ENCODE peak calls at places on chromosomes 5 and 9, in four cellular contexts. D is gastrocnemius medialis; Z is activated naive CD8-positive, alpha-beta T cell treated with anti-CD3 and anti-CD28 coated beads, Interleukin-2, amount 50 U/mL, for 24 hours; K is right cardiac atrium. C is an unnamed sample.

GRCh38 chr5:56152437-56152836 is 80.7 kb downstream of the ANKRD55 start:
- ATAC-seq in D (no peak), Z (no peak), K (no peak), C (no peak)

GRCh38 chr5:170782438-170782837 is 1.1 kb upstream of the GABRP start:
- ATAC-seq in D (no peak), Z (no peak), K (peak; percentile 45), C (no peak)

GRCh38 chr9:114370985-114371335 is 16.8 kb downstream of the AKNA start:
- ATAC-seq in D (no peak), Z (no peak), K (no peak), C (no peak)

GRCh38 chr5:166907314-166907713 is 1384.1 kb upstream of the WWC1 start:
- ATAC-seq in D (no peak), Z (no peak), K (no peak), C (peak; percentile 62)

GRCh38 chr9:6634441-6634840 is 11.1 kb downstream of the GLDC start:
- ATAC-seq in D (no peak), Z (no peak), K (no peak), C (no peak)

GRCh38 chr5:150473673-150474358 is 24.3 kb upstream of the RPS14 start:
- ATAC-seq in D (no peak), Z (no peak), K (no peak), C (no peak)

GRCh38 chr5:87081511-87082372 is 185.9 kb upstream of the RASA1 start:
- ATAC-seq in D (no peak), Z (peak; percentile 58), K (no peak), C (no peak)

GRCh38 chr5:133066045-133066444 is 14.2 kb downstream of the HSPA4 start:
- ATAC-seq in D (no peak), Z (no peak), K (no peak), C (no peak)

GRCh38 chr5:110702704-110703103 is 23.8 kb downstream of the TMEM232 start:
- ATAC-seq in D (no peak), Z (no peak), K (no peak), C (no peak)

GRCh38 chr5:111231053-111231586 is 6.9 kb downstream of the CAMK4 start:
- ATAC-seq in D (no peak), Z (peak; percentile 57), K (no peak), C (no peak)

GRCh38 chr9:27204578-27204977 is 92.4 kb downstream of the EQTN start:
- ATAC-seq in D (no peak), Z (no peak), K (no peak), C (no peak)

GRCh38 chr9:4160284-4160683 is 139.6 kb downstream of the GLIS3 start:
- ATAC-seq in D (peak; percentile 86), Z (no peak), K (no peak), C (no peak)